ENCODE peak calls at places on chromosomes 6 and 20, in five cellular contexts. One of them, this sample, is unnamed.

GRCh38 chr6:1016329-1017302 is 295.3 kb upstream of the FOXQ1 start:
- DNase-seq in sigmoid colon: no peak
- DNase-seq in endothelial cell: no peak
- DNase-seq in fibroblast of mammary gland: no peak
- DNase-seq in RWPE1: no peak
- DNase-seq in this sample: no peak

GRCh38 chr20:45470262-45470931 is 844 bp downstream of the WFDC2 start:
- DNase-seq in sigmoid colon: peak
- DNase-seq in endothelial cell: peak
- DNase-seq in RWPE1: no peak
- DNase-seq in fibroblast of mammary gland: peak
- DNase-seq in this sample: no peak

GRCh38 chr20:38427655-38428023 is 7.5 kb downstream of the SNHG17 start:
- DNase-seq in sigmoid colon: no peak
- DNase-seq in RWPE1: no peak
- DNase-seq in fibroblast of mammary gland: no peak
- DNase-seq in endothelial cell: no peak
- DNase-seq in this sample: no peak

GRCh38 chr20:16864069-16864468 is 115.9 kb downstream of the OTOR start:
- DNase-seq in endothelial cell: no peak
- DNase-seq in RWPE1: no peak
- DNase-seq in fibroblast of mammary gland: no peak
- DNase-seq in sigmoid colon: no peak
- DNase-seq in this sample: no peak

GRCh38 chr6:79597155-79597554 is 34.0 kb upstream of the SH3BGRL2 start:
- DNase-seq in RWPE1: no peak
- DNase-seq in sigmoid colon: no peak
- DNase-seq in fibroblast of mammary gland: no peak
- DNase-seq in endothelial cell: no peak
- DNase-seq in this sample: no peak

GRCh38 chr6:55916188-55916587 is 40.8 kb upstream of the BMP5 start:
- DNase-seq in sigmoid colon: no peak
- DNase-seq in fibroblast of mammary gland: peak
- DNase-seq in endothelial cell: no peak
- DNase-seq in RWPE1: no peak
- DNase-seq in this sample: no peak

GRCh38 chr20:33393609-33394008 is 7.7 kb downstream of the CDK5RAP1 start:
- DNase-seq in RWPE1: no peak
- DNase-seq in sigmoid colon: no peak
- DNase-seq in endothelial cell: no peak
- DNase-seq in fibroblast of mammary gland: peak
- DNase-seq in this sample: no peak

GRCh38 chr6:143027058-143027457 is 33.6 kb upstream of the AIG1 start:
- DNase-seq in sigmoid colon: no peak
- DNase-seq in endothelial cell: peak
- DNase-seq in RWPE1: no peak
- DNase-seq in fibroblast of mammary gland: peak
- DNase-seq in this sample: no peak

GRCh38 chr6:24431045-24431451 is 28.3 kb downstream of the MRS2 start:
- DNase-seq in fibroblast of mammary gland: peak
- DNase-seq in sigmoid colon: no peak
- DNase-seq in RWPE1: peak
- DNase-seq in endothelial cell: peak
- DNase-seq in this sample: no peak

GRCh38 chr20:32009564-32009963 is 674 bp upstream of the CCM2L start:
- DNase-seq in sigmoid colon: no peak
- DNase-seq in fibroblast of mammary gland: no peak
- DNase-seq in RWPE1: no peak
- DNase-seq in endothelial cell: no peak
- DNase-seq in this sample: no peak

GRCh38 chr20:3433720-3434119 is 26.3 kb upstream of the DNAAF9 start:
- DNase-seq in RWPE1: no peak
- DNase-seq in fibroblast of mammary gland: no peak
- DNase-seq in sigmoid colon: no peak
- DNase-seq in endothelial cell: no peak
- DNase-seq in this sample: no peak

GRCh38 chr6:162450358-162450757 is 277.2 kb downstream of the PRKN start:
- DNase-seq in sigmoid colon: no peak
- DNase-seq in endothelial cell: no peak
- DNase-seq in fibroblast of mammary gland: no peak
- DNase-seq in RWPE1: no peak
- DNase-seq in this sample: no peak

GRCh38 chr6:167267896-167268528 is 23.1 kb upstream of the UNC93A start:
- DNase-seq in sigmoid colon: no peak
- DNase-seq in endothelial cell: no peak
- DNase-seq in fibroblast of mammary gland: no peak
- DNase-seq in RWPE1: no peak
- DNase-seq in this sample: no peak

GRCh38 chr20:45985573-45985972 is 13.6 kb upstream of the ZNF335 start:
- DNase-seq in sigmoid colon: peak
- DNase-seq in fibroblast of mammary gland: no peak
- DNase-seq in RWPE1: no peak
- DNase-seq in endothelial cell: no peak
- DNase-seq in this sample: no peak

GRCh38 chr20:10555865-10556308 is 117.9 kb downstream of the JAG1 start:
- DNase-seq in sigmoid colon: no peak
- DNase-seq in endothelial cell: no peak
- DNase-seq in RWPE1: peak
- DNase-seq in fibroblast of mammary gland: peak
- DNase-seq in this sample: no peak

GRCh38 chr6:113412589-113413367 is 444.4 kb upstream of the MARCKS start:
- DNase-seq in endothelial cell: no peak
- DNase-seq in fibroblast of mammary gland: peak
- DNase-seq in RWPE1: no peak
- DNase-seq in sigmoid colon: no peak
- DNase-seq in this sample: no peak

GRCh38 chr6:168439791-168440491 is 1.0 kb upstream of the SMOC2 start:
- DNase-seq in sigmoid colon: no peak
- DNase-seq in fibroblast of mammary gland: no peak
- DNase-seq in RWPE1: no peak
- DNase-seq in endothelial cell: no peak
- DNase-seq in this sample: no peak

GRCh38 chr20:60304026-60304590 is 345.9 kb downstream of the CDH26 start:
- DNase-seq in sigmoid colon: no peak
- DNase-seq in fibroblast of mammary gland: no peak
- DNase-seq in RWPE1: no peak
- DNase-seq in endothelial cell: no peak
- DNase-seq in this sample: no peak

GRCh38 chr6:19979059-19979458 is 141.9 kb downstream of the ID4 start:
- DNase-seq in RWPE1: no peak
- DNase-seq in sigmoid colon: no peak
- DNase-seq in fibroblast of mammary gland: peak
- DNase-seq in endothelial cell: no peak
- DNase-seq in this sample: no peak

GRCh38 chr6:112936476-112936875 is 589.3 kb downstream of the RFPL4B start:
- DNase-seq in fibroblast of mammary gland: peak
- DNase-seq in endothelial cell: no peak
- DNase-seq in sigmoid colon: no peak
- DNase-seq in RWPE1: no peak
- DNase-seq in this sample: no peak

GRCh38 chr6:71491844-71492243 is 203.2 kb downstream of the OGFRL1 start:
- DNase-seq in RWPE1: no peak
- DNase-seq in fibroblast of mammary gland: no peak
- DNase-seq in sigmoid colon: no peak
- DNase-seq in endothelial cell: no peak
- DNase-seq in this sample: no peak

GRCh38 chr6:118722820-118723526 is 71.6 kb upstream of the CEP85L start:
- DNase-seq in endothelial cell: no peak
- DNase-seq in RWPE1: no peak
- DNase-seq in sigmoid colon: no peak
- DNase-seq in fibroblast of mammary gland: peak
- DNase-seq in this sample: no peak

GRCh38 chr6:153553627-153554026 is 422.5 kb upstream of the RGS17 start:
- DNase-seq in endothelial cell: peak
- DNase-seq in fibroblast of mammary gland: peak
- DNase-seq in sigmoid colon: no peak
- DNase-seq in RWPE1: no peak
- DNase-seq in this sample: no peak

GRCh38 chr6:130697661-130698535 is 129.3 kb upstream of the SMLR1 start:
- DNase-seq in sigmoid colon: no peak
- DNase-seq in fibroblast of mammary gland: peak
- DNase-seq in RWPE1: peak
- DNase-seq in endothelial cell: peak
- DNase-seq in this sample: no peak

GRCh38 chr20:30811896-30812671 is 445.4 kb upstream of the DEFB115 start:
- DNase-seq in fibroblast of mammary gland: peak
- DNase-seq in sigmoid colon: peak
- DNase-seq in RWPE1: no peak
- DNase-seq in endothelial cell: no peak
- DNase-seq in this sample: no peak

GRCh38 chr20:64236137-64237088 is 19.1 kb upstream of the PCMTD2 start:
- DNase-seq in RWPE1: no peak
- DNase-seq in sigmoid colon: peak
- DNase-seq in fibroblast of mammary gland: no peak
- DNase-seq in endothelial cell: no peak
- DNase-seq in this sample: no peak

GRCh38 chr6:26025047-26025893 is 62.0 kb upstream of the HFE start:
- DNase-seq in endothelial cell: no peak
- DNase-seq in sigmoid colon: peak
- DNase-seq in fibroblast of mammary gland: peak
- DNase-seq in RWPE1: no peak
- DNase-seq in this sample: no peak

GRCh38 chr20:54134445-54135220 is 39.2 kb downstream of the CYP24A1 start:
- DNase-seq in RWPE1: peak
- DNase-seq in fibroblast of mammary gland: peak
- DNase-seq in endothelial cell: no peak
- DNase-seq in sigmoid colon: no peak
- DNase-seq in this sample: no peak

GRCh38 chr6:52164319-52165094 is 21.7 kb upstream of the IL17A start:
- DNase-seq in sigmoid colon: no peak
- DNase-seq in endothelial cell: no peak
- DNase-seq in fibroblast of mammary gland: no peak
- DNase-seq in RWPE1: no peak
- DNase-seq in this sample: no peak

GRCh38 chr6:46605091-46605797 is 47.4 kb downstream of the CYP39A1 start:
- DNase-seq in endothelial cell: no peak
- DNase-seq in RWPE1: no peak
- DNase-seq in sigmoid colon: no peak
- DNase-seq in fibroblast of mammary gland: no peak
- DNase-seq in this sample: no peak

GRCh38 chr6:66496659-66497058 is 789.6 kb upstream of the EYS start:
- DNase-seq in sigmoid colon: no peak
- DNase-seq in endothelial cell: peak
- DNase-seq in fibroblast of mammary gland: peak
- DNase-seq in RWPE1: peak
- DNase-seq in this sample: no peak
- TF ChIP-seq CTCF in sigmoid colon: no peak
- TF ChIP-seq CTCF in endothelial cell: peak
- TF ChIP-seq CTCF in fibroblast of mammary gland: peak
- TF ChIP-seq CTCF in RWPE1: no peak
- TF ChIP-seq CTCF in this sample: peak

GRCh38 chr6:41325446-41326066 is 9.9 kb upstream of the NCR2 start:
- DNase-seq in fibroblast of mammary gland: no peak
- DNase-seq in RWPE1: no peak
- DNase-seq in sigmoid colon: no peak
- DNase-seq in endothelial cell: no peak
- DNase-seq in this sample: no peak

GRCh38 chr6:41326092-41326491 is 9.3 kb upstream of the NCR2 start:
- DNase-seq in RWPE1: no peak
- DNase-seq in endothelial cell: no peak
- DNase-seq in fibroblast of mammary gland: no peak
- DNase-seq in sigmoid colon: no peak
- DNase-seq in this sample: no peak

GRCh38 chr6:41318648-41319565 is 16.5 kb upstream of the NCR2 start:
- DNase-seq in fibroblast of mammary gland: peak
- DNase-seq in endothelial cell: peak
- DNase-seq in sigmoid colon: peak
- DNase-seq in RWPE1: peak
- DNase-seq in this sample: peak

GRCh38 chr6:41315943-41316342 is 19.5 kb upstream of the NCR2 start:
- DNase-seq in endothelial cell: no peak
- DNase-seq in sigmoid colon: no peak
- DNase-seq in fibroblast of mammary gland: no peak
- DNase-seq in RWPE1: no peak
- DNase-seq in this sample: no peak

GRCh38 chr6:41321183-41321582 is 14.2 kb upstream of the NCR2 start:
- DNase-seq in RWPE1: no peak
- DNase-seq in sigmoid colon: no peak
- DNase-seq in endothelial cell: no peak
- DNase-seq in fibroblast of mammary gland: no peak
- DNase-seq in this sample: no peak
- TF ChIP-seq CTCF in RWPE1: no peak
- TF ChIP-seq CTCF in sigmoid colon: no peak
- TF ChIP-seq CTCF in endothelial cell: no peak
- TF ChIP-seq CTCF in fibroblast of mammary gland: no peak
- TF ChIP-seq CTCF in this sample: no peak

GRCh38 chr6:121436966-121437756 is 1.7 kb downstream of the GJA1 start:
- DNase-seq in RWPE1: peak
- DNase-seq in endothelial cell: peak
- DNase-seq in sigmoid colon: peak
- DNase-seq in fibroblast of mammary gland: peak
- DNase-seq in this sample: peak

GRCh38 chr6:121436172-121436965 is 923 bp downstream of the GJA1 start:
- DNase-seq in RWPE1: peak
- DNase-seq in fibroblast of mammary gland: no peak
- DNase-seq in endothelial cell: no peak
- DNase-seq in sigmoid colon: no peak
- DNase-seq in this sample: no peak

GRCh38 chr6:121434037-121434770 is 1.2 kb upstream of the GJA1 start:
- DNase-seq in endothelial cell: no peak
- DNase-seq in RWPE1: no peak
- DNase-seq in fibroblast of mammary gland: peak
- DNase-seq in sigmoid colon: no peak
- DNase-seq in this sample: no peak

GRCh38 chr6:121437861-121438651 is 2.6 kb downstream of the GJA1 start:
- DNase-seq in sigmoid colon: no peak
- DNase-seq in endothelial cell: no peak
- DNase-seq in RWPE1: peak
- DNase-seq in fibroblast of mammary gland: peak
- DNase-seq in this sample: no peak

DNA sequence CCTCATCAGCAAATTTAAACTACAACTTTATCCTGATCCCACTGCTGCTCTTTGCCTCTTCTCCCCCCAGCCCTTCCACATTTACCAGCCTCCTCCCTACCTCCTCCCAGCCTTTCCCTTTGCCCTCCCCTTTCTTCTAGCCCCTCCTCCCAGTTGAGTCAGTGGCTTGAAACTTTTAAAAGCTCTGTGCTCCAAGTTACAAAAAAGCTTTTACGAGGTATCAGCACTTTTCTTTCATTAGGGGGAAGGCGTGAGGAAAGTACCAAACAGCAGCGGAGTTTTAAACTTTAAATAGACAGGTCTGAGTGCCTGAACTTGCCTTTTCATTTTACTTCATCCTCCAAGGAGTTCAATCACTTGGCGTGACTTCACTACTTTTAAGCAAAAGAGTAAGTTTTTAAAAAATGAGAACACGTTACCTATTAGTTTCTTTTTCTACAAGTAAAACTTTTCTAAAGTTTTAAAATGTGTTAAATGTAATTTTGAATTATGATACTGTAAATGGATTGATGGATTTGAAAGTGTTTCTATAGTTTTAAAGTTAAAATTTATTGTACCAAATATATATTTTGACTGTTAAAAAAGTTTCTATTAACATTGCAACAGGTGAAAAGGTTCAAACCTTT is at the start of gene GJA1:
- DNase-seq in sigmoid colon: no peak
- DNase-seq in endothelial cell: peak
- DNase-seq in RWPE1: peak
- DNase-seq in fibroblast of mammary gland: peak
- DNase-seq in this sample: no peak
- TF ChIP-seq CTCF in sigmoid colon: no peak
- TF ChIP-seq CTCF in endothelial cell: no peak
- TF ChIP-seq CTCF in RWPE1: no peak
- TF ChIP-seq CTCF in fibroblast of mammary gland: no peak
- TF ChIP-seq CTCF in this sample: peak

GRCh38 chr20:40309731-40310130 is 379.3 kb downstream of the MAFB start:
- DNase-seq in sigmoid colon: no peak
- DNase-seq in endothelial cell: no peak
- DNase-seq in fibroblast of mammary gland: no peak
- DNase-seq in RWPE1: no peak
- DNase-seq in this sample: no peak
- TF ChIP-seq CTCF in sigmoid colon: no peak
- TF ChIP-seq CTCF in endothelial cell: no peak
- TF ChIP-seq CTCF in fibroblast of mammary gland: no peak
- TF ChIP-seq CTCF in RWPE1: no peak
- TF ChIP-seq CTCF in this sample: no peak